ENCODE peak calls at places on chromosomes 1 and 21, in five cellular contexts. T is K562, Q is lower leg skin, L is upper lobe of left lung, S is IMR-90. N is an unnamed sample.

GRCh38 chr1:95407864-95408291 is 173.9 kb downstream of the RWDD3 start:
- DNase-seq in T (no peak), Q (no peak), L (no peak), S (no peak), N (no peak)

GRCh38 chr1:29105822-29106221 is 17.9 kb downstream of the TMEM200B start:
- DNase-seq in T (no peak), Q (no peak), L (no peak), S (peak), N (peak)

GRCh38 chr21:44086636-44087425 is 20.4 kb upstream of the PWP2 start:
- DNase-seq in T (no peak), Q (no peak), L (no peak), S (no peak), N (no peak)

GRCh38 chr1:36151845-36152203 is 2.5 kb upstream of the TRAPPC3 start:
- DNase-seq in T (no peak), Q (peak), L (peak), S (no peak), N (no peak)

GRCh38 chr1:38046884-38047602 is 450 bp upstream of the POU3F1 start:
- DNase-seq in T (peak), Q (peak), L (peak), S (peak), N (peak)

GRCh38 chr1:25947027-25947426 is 40.8 kb upstream of the STMN1 start:
- DNase-seq in T (no peak), Q (no peak), L (no peak), S (no peak), N (no peak)

GRCh38 chr1:243549108-243549507 is 293.3 kb downstream of the SDCCAG8 start:
- DNase-seq in T (no peak), Q (no peak), L (no peak), S (peak), N (no peak)

GRCh38 chr1:119771016-119771415 is 2.3 kb upstream of the HMGCS2 start:
- DNase-seq in T (no peak), Q (no peak), L (no peak), S (peak), N (no peak)

GRCh38 chr1:24914226-24915069 is 15.6 kb downstream of the RUNX3 start:
- DNase-seq in T (no peak), Q (no peak), L (no peak), S (peak), N (peak)

GRCh38 chr1:173195596-173196088 is 11.5 kb downstream of the TNFSF4 start:
- DNase-seq in T (no peak), Q (no peak), L (no peak), S (no peak), N (no peak)

GRCh38 chr21:37557261-37557950 is 190.8 kb downstream of the DYRK1A start:
- DNase-seq in T (no peak), Q (no peak), L (no peak), S (no peak), N (no peak)

GRCh38 chr1:12447301-12447700 is 170.7 kb downstream of the DHRS3 start:
- DNase-seq in T (no peak), Q (no peak), L (no peak), S (peak), N (no peak)

GRCh38 chr1:20719261-20719660 is 1.5 kb upstream of the KIF17 start:
- DNase-seq in T (no peak), Q (no peak), L (no peak), S (no peak), N (peak)

GRCh38 chr1:246931549-246932365 is at the start of gene AHCTF1:
- DNase-seq in T (peak), Q (peak), L (peak), S (peak), N (peak)

GRCh38 chr1:195202271-195202670 is 1406.0 kb downstream of the KCNT2 start:
- DNase-seq in T (no peak), Q (no peak), L (no peak), S (peak), N (no peak)

GRCh38 chr1:201970334-201971159 is 11.9 kb upstream of the RNPEP start:
- DNase-seq in T (no peak), Q (no peak), L (no peak), S (peak), N (no peak)

GRCh38 chr1:31795801-31796621 is 19.8 kb downstream of the SPOCD1 start:
- DNase-seq in T (peak), Q (no peak), L (peak), S (peak), N (peak)

GRCh38 chr1:109027841-109028240 is 14.1 kb downstream of the WDR47 start:
- DNase-seq in T (no peak), Q (no peak), L (no peak), S (no peak), N (no peak)

GRCh38 chr1:153944005-153944821 is 2.3 kb downstream of the DENND4B start:
- DNase-seq in T (no peak), Q (no peak), L (no peak), S (no peak), N (peak)

GRCh38 chr1:205477121-205477758 is 21.4 kb upstream of the BLACAT1 start:
- DNase-seq in T (no peak), Q (no peak), L (no peak), S (no peak), N (no peak)

GRCh38 chr1:58888776-58889341 is 105.0 kb upstream of the JUN start:
- DNase-seq in T (no peak), Q (no peak), L (no peak), S (peak), N (no peak)

GRCh38 chr1:178282949-178283367 is 189.1 kb downstream of the RASAL2 start:
- DNase-seq in T (no peak), Q (no peak), L (no peak), S (peak), N (no peak)

GRCh38 chr1:211267204-211267857 is 8.2 kb downstream of the RCOR3 start:
- DNase-seq in T (no peak), Q (no peak), L (no peak), S (no peak), N (no peak)

GRCh38 chr1:241550318-241550717 is 18.1 kb downstream of the KMO start:
- DNase-seq in T (no peak), Q (no peak), L (no peak), S (no peak), N (no peak)

GRCh38 chr1:91699339-91699970 is 186.5 kb downstream of the TGFBR3 start:
- DNase-seq in T (no peak), Q (no peak), L (no peak), S (peak), N (no peak)

DNA sequence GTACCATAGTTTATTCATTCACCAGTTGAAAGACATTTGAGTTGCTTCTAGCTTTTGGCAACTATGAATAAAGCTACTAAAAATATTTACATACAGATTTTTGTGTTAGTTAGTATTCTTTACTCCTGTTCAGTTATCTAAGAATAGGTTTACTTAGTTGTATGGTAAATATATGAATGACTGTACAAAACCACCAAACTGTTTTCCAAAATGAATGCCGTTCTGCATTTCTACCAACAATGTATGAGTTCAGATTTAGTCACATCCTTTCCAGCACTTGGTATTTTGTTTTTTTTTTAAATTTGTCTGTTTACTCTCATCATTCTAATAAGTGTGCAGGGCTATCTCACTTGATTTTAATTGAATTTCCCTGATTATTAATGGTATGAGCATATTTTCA is 3.4 kb upstream of the KIFAP3 start:
- DNase-seq in T (no peak), Q (no peak), L (no peak), S (no peak), N (no peak)
- TF ChIP-seq POLR2A in T (no peak), Q (no peak), L (no peak), S (no peak), N (no peak)

GRCh38 chr1:235504494-235505222 is 406 bp upstream of the B3GALNT2 start:
- DNase-seq in T (peak), Q (peak), L (peak), S (peak), N (peak)
- TF ChIP-seq POLR2A in T (peak), Q (no peak), L (peak), S (peak), N (peak)

GRCh38 chr1:217539510-217539909 is 91.4 kb downstream of the GPATCH2 start:
- DNase-seq in T (no peak), Q (no peak), L (no peak), S (no peak), N (no peak)

GRCh38 chr1:217535601-217536377 is 95.1 kb downstream of the GPATCH2 start:
- DNase-seq in T (no peak), Q (no peak), L (no peak), S (no peak), N (no peak)

GRCh38 chr1:217542136-217542777 is 88.6 kb downstream of the GPATCH2 start:
- DNase-seq in T (no peak), Q (no peak), L (no peak), S (no peak), N (no peak)

GRCh38 chr1:217542837-217543236 is 88.1 kb downstream of the GPATCH2 start:
- DNase-seq in T (no peak), Q (no peak), L (no peak), S (no peak), N (no peak)

DNA sequence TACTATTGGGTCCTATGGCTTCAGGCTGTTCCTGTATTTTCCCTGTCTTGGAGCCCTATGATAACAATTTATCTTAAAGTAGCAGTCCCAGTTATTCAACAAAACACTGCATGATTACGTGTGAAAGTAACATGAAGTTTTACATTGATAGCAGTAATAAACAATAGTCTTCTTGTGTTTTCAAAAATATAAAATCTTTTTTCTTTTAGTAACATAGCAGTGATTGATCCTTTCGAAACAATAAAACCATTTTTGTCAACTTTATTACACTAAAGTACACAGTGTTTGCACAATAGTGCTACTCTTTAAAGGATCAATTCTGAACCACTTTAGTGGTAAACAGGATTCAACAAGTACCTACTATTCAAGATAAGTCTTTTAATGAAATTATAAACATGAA is 90.6 kb downstream of the GPATCH2 start:
- DNase-seq in T (no peak), Q (no peak), L (no peak), S (no peak), N (no peak)
- TF ChIP-seq POLR2A in T (no peak), Q (no peak), L (no peak), S (no peak), N (no peak)

DNA sequence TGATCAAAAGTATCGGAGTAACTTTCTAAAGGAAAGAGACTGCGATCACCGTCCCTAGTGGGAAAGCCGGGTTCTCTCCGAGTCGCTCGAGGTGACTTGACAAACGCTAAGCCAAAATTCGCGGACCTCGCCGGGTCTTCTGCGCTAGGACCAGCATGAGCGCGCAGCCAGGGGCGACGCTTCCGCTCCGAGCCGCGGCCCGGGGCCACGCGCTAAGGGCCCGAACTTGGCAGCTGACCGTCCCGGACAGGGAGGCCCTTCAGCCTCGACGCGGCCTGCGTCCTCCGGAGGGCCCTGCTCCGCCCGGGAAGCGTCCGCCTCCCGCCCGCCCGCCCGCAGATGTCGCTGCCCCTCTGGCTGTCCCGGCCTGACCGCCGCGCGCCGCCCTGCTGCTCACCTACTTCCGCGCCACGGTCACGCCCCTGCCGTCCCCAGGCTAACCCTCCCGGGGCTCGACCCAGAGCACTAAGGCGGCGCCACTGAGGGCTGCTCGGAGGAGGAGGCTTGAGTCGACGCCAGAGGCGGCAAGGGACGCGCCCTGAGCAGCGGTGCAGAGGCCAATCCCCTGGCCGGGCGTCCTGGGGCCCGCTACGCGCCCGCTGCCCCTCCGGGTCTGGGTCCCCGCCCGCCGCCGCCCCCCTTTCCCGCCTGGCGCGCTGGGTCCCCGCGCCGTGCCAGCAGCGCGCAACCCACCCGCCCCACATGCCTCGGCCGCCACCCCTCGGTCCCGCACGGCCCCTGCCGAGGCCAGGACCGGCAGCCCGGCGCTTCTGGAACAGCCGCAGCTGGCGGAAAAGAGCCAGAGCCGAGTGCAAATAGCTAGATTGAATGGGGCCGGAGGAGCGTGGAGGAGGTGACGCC is 896 bp upstream of the DUSP10 start:
- DNase-seq in T (peak), Q (peak), L (peak), S (peak), N (peak)
- TF ChIP-seq POLR2A in T (no peak), Q (no peak), L (peak), S (no peak), N (peak)

DNA sequence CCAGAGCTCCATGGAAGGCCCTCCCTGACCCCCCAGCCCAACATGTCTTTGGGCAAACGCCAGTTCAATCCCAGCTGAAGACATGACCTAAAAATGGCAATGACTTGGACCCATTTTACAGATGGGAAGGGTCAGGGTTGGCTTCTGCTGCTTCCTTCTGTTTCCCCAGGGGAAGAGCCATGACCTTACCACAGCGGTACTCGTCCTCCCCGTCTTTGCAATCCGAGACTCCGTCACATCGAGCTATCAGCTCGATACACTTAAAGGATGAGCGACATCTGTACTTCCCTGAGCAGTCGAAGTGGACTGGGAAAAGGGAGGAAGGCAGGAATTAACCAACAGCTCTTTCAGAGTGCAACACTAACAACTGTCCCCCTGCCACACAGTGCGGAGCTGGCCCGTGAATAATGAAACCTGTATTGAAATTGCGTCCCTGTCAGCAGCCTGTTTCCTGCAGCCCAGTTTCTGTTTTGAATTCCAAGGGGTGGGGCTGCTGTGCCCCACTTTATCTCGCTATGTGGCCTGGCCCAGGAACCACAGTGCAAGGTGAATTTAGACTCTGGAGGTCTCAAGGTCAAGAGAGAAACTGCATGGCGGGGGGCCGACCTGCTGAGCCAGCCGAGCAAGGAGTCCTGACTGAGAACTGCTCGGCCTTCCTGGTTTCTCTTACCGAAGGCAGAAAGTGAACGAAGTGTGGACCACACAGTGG is 7.0 kb downstream of the TMPRSS3 start:
- DNase-seq in T (no peak), Q (no peak), L (no peak), S (no peak), N (no peak)
- TF ChIP-seq POLR2A in T (no peak), Q (no peak), L (no peak), S (no peak), N (no peak)

GRCh38 chr1:181033128-181033798 is 520 bp upstream of the MR1 start:
- DNase-seq in T (no peak), Q (peak), L (peak), S (peak), N (peak)
- TF ChIP-seq POLR2A in T (no peak), Q (no peak), L (no peak), S (no peak), N (no peak)

N was measured in right lobe of liver.